ENCODE peak calls at places on chromosomes 2 and 18, in seven cellular contexts. G is body of pancreas, H is mucosa of descending colon, K is GM23338, E is cardiac muscle cell, P is right lobe of liver, T is GM12865. R is an unnamed sample.

GRCh38 chr2:191369034-191369433 is 123.8 kb downstream of the MYO1B start:
- DNase-seq in G (no peak), H (no peak), K (no peak), E (no peak), P (no peak), T (no peak), R (no peak)

GRCh38 chr18:58400337-58400885 is 228.5 kb downstream of the ALPK2 start:
- DNase-seq in G (no peak), H (no peak), K (no peak), E (no peak), P (no peak), T (no peak), R (no peak)

GRCh38 chr2:146927080-146927714 is 917.6 kb upstream of the ACVR2A start:
- DNase-seq in G (peak; percentile 25), H (peak; percentile 38), K (peak; percentile 84), E (peak; percentile 72), P (no peak), T (peak; percentile 60), R (peak; percentile 37)

GRCh38 chr2:235287369-235287722 is 206.5 kb upstream of the AGAP1 start:
- DNase-seq in G (no peak), H (no peak), K (no peak), E (no peak), P (no peak), T (no peak), R (no peak)

GRCh38 chr2:62705859-62706720 is 577 bp downstream of the EHBP1 start:
- DNase-seq in G (peak; percentile 69), H (peak; percentile 77), K (peak; percentile 77), E (peak; percentile 58), P (peak; percentile 85), T (peak; percentile 54), R (peak; percentile 68)

GRCh38 chr2:63545023-63545422 is 43.3 kb downstream of the WDPCP start:
- DNase-seq in G (no peak), H (no peak), K (peak; percentile 19), E (no peak), P (no peak), T (no peak), R (no peak)

GRCh38 chr18:44851806-44852205 is 171.1 kb downstream of the SETBP1 start:
- DNase-seq in G (no peak), H (no peak), K (no peak), E (no peak), P (no peak), T (no peak), R (no peak)

GRCh38 chr2:223941579-223942277 is 3.4 kb downstream of the WDFY1 start:
- DNase-seq in G (no peak), H (no peak), K (no peak), E (no peak), P (no peak), T (peak; percentile 81), R (no peak)

GRCh38 chr2:241378816-241379215 is 22.7 kb downstream of the FARP2 start:
- DNase-seq in G (no peak), H (no peak), K (no peak), E (no peak), P (no peak), T (no peak), R (no peak)

GRCh38 chr18:42131044-42131939 is 176.3 kb downstream of the PIK3C3 start:
- DNase-seq in G (peak; percentile 42), H (peak; percentile 33), K (no peak), E (no peak), P (no peak), T (no peak), R (no peak)

GRCh38 chr2:233711312-233712008 is 1.2 kb upstream of the UGT1A5 start:
- DNase-seq in G (peak; percentile 89), H (peak; percentile 87), K (peak; percentile 92), E (peak; percentile 86), P (peak; percentile 90), T (peak; percentile 68), R (peak; percentile 84)

GRCh38 chr2:98472961-98473746 is 28.5 kb downstream of the INPP4A start:
- DNase-seq in G (no peak), H (no peak), K (no peak), E (no peak), P (no peak), T (no peak), R (no peak)

GRCh38 chr18:59249186-59249774 is 24.0 kb downstream of the RAX start:
- DNase-seq in G (peak; percentile 73), H (no peak), K (peak; percentile 83), E (peak; percentile 76), P (no peak), T (peak; percentile 62), R (peak; percentile 32)

GRCh38 chr2:64168756-64169155 is 24.5 kb upstream of the PELI1 start:
- DNase-seq in G (no peak), H (no peak), K (no peak), E (no peak), P (no peak), T (no peak), R (no peak)

GRCh38 chr2:240934701-240935100 is 28.6 kb downstream of the CROCC2 start:
- DNase-seq in G (peak; percentile 2), H (no peak), K (no peak), E (no peak), P (peak; percentile 40), T (no peak), R (no peak)

GRCh38 chr2:96532641-96533291 is 3.8 kb upstream of the ARID5A start:
- DNase-seq in G (no peak), H (no peak), K (no peak), E (no peak), P (peak; percentile 11), T (no peak), R (no peak)

GRCh38 chr2:28338046-28338753 is 54.5 kb upstream of the FOSL2 start:
- DNase-seq in G (peak; percentile 45), H (peak; percentile 54), K (no peak), E (peak; percentile 29), P (peak; percentile 88), T (no peak), R (peak; percentile 86)

GRCh38 chr2:189601043-189601442 is 20.5 kb upstream of the SLC40A1 start:
- DNase-seq in G (no peak), H (no peak), K (no peak), E (no peak), P (no peak), T (no peak), R (no peak)
- H3K4me3 ChIP-seq in G (no peak overlapping the region), H (no peak overlapping the region), K (no peak overlapping the region), E (no peak overlapping the region), P (no peak overlapping the region), T (no peak overlapping the region), R (no peak overlapping the region)

DNA sequence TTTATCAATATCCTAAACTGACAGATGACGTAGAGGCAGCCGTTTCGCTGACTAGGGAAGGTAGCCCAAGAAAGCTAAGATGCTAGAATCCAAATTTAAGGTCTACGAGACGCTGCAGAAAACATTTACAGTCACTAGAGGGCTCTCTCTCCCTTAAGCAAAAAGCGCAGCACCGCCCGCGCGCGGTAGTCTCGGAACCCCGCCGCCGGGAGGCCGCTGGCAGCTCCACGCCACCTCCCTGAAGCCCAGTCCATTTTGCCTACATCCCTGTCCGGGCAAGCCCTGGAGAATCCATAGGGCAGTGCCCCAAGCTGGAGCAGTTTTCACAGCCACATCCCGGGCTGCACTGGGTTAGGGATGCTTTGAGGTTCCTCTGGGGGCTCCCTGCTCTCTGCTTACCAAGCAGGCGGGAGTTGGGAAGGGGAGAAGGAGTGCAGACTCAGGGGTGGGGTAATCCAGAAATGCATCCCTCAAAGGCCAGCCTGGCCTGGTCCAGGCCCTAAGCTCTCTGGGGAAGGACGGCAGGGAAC is 1.5 kb upstream of the DPYSL5 start:
- DNase-seq in G (peak; percentile 72), H (peak; percentile 62), K (peak; percentile 96), E (peak; percentile 91), P (peak; percentile 73), T (peak; percentile 77), R (peak; percentile 66)
- H3K4me3 ChIP-seq in G (no peak overlapping the region), H (no peak overlapping the region), K (peak overlapping the region; percentile 82), E (peak overlapping the region; percentile 5), P (no peak overlapping the region), T (no peak overlapping the region), R (no peak overlapping the region)

GRCh38 chr18:24791736-24792135 is 331.3 kb downstream of the HRH4 start:
- DNase-seq in G (no peak), H (no peak), K (no peak), E (peak; percentile 30), P (no peak), T (no peak), R (no peak)
- H3K4me3 ChIP-seq in G (no peak overlapping the region), H (no peak overlapping the region), K (no peak overlapping the region), E (no peak overlapping the region), P (no peak overlapping the region), T (no peak overlapping the region), R (no peak overlapping the region)

DNA sequence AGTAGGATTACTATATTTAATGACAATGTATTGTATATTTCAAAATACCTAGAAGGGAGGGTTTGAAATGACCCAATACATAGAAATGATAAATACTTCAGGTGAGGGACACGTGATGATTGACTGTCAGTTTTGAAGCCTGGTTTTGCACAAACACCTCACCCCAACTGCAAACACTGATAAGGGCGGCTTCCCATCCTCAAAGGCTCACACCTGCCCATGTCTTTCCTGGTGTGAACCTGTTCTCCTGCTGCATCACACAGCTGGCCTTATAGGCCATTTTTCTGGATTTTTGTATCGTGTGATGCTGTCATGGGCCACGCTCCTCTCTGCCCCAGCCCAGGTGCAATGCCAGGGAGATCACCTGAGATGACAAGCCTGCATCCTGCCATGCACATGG is 166.5 kb upstream of the NCK2 start:
- DNase-seq in G (no peak), H (no peak), K (no peak), E (no peak), P (no peak), T (no peak), R (no peak)
- H3K4me3 ChIP-seq in G (no peak overlapping the region), H (no peak overlapping the region), K (no peak overlapping the region), E (no peak overlapping the region), P (no peak overlapping the region), T (no peak overlapping the region), R (no peak overlapping the region)

R was measured in MG63.